ENCODE peak calls at places on chromosomes 13 and 19, in four cellular contexts. One of them, this sample, is unnamed.

GRCh38 chr13:79492313-79492798 is 11.4 kb downstream of the NDFIP2 start:
- DNase-seq in heart left ventricle: no peak
- DNase-seq in hepatic stellate cell: no peak
- DNase-seq in transverse colon: no peak
- DNase-seq in this sample: no peak

GRCh38 chr13:86870388-86870966 is 800.7 kb upstream of the SLITRK5 start:
- DNase-seq in transverse colon: no peak
- DNase-seq in hepatic stellate cell: no peak
- DNase-seq in heart left ventricle: no peak
- DNase-seq in this sample: peak

GRCh38 chr13:99406799-99407201 is 94.5 kb upstream of the TM9SF2 start:
- DNase-seq in transverse colon: no peak
- DNase-seq in heart left ventricle: no peak
- DNase-seq in hepatic stellate cell: no peak
- DNase-seq in this sample: no peak

GRCh38 chr19:49109569-49110233 is 4.5 kb upstream of the LIN7B start:
- DNase-seq in heart left ventricle: no peak
- DNase-seq in hepatic stellate cell: no peak
- DNase-seq in transverse colon: no peak
- DNase-seq in this sample: no peak

GRCh38 chr13:28719227-28719562 is 425 bp upstream of the SLC46A3 start:
- DNase-seq in heart left ventricle: no peak
- DNase-seq in hepatic stellate cell: no peak
- DNase-seq in transverse colon: no peak
- DNase-seq in this sample: no peak

GRCh38 chr13:30429721-30430694 is 7.7 kb downstream of the UBE2L5 start:
- DNase-seq in hepatic stellate cell: peak
- DNase-seq in heart left ventricle: no peak
- DNase-seq in transverse colon: no peak
- DNase-seq in this sample: no peak

GRCh38 chr13:29847501-29847983 is 2.9 kb downstream of the UBL3 start:
- DNase-seq in heart left ventricle: no peak
- DNase-seq in transverse colon: peak
- DNase-seq in hepatic stellate cell: no peak
- DNase-seq in this sample: peak

GRCh38 chr19:7631577-7631976 is 1.9 kb downstream of the PCP2 start:
- DNase-seq in heart left ventricle: no peak
- DNase-seq in transverse colon: no peak
- DNase-seq in hepatic stellate cell: no peak
- DNase-seq in this sample: no peak

GRCh38 chr13:38045278-38046048 is 175.9 kb upstream of the TRPC4 start:
- DNase-seq in transverse colon: no peak
- DNase-seq in heart left ventricle: no peak
- DNase-seq in hepatic stellate cell: no peak
- DNase-seq in this sample: peak

GRCh38 chr19:30225615-30226463 is 146.3 kb upstream of the ZNF536 start:
- DNase-seq in hepatic stellate cell: no peak
- DNase-seq in transverse colon: no peak
- DNase-seq in heart left ventricle: no peak
- DNase-seq in this sample: peak

GRCh38 chr19:10587022-10587838 is at the start of gene AP1M2:
- DNase-seq in heart left ventricle: no peak
- DNase-seq in hepatic stellate cell: no peak
- DNase-seq in transverse colon: peak
- DNase-seq in this sample: no peak

GRCh38 chr19:51179297-51179696 is 37.2 kb downstream of the SIGLEC7 start:
- DNase-seq in hepatic stellate cell: no peak
- DNase-seq in heart left ventricle: no peak
- DNase-seq in transverse colon: no peak
- DNase-seq in this sample: no peak

GRCh38 chr13:86608739-86609138 is 809.5 kb upstream of the SLITRK6 start:
- DNase-seq in hepatic stellate cell: no peak
- DNase-seq in transverse colon: no peak
- DNase-seq in heart left ventricle: no peak
- DNase-seq in this sample: peak

GRCh38 chr13:30907167-30907761 is 1.2 kb downstream of the MEDAG start:
- DNase-seq in transverse colon: no peak
- DNase-seq in heart left ventricle: no peak
- DNase-seq in hepatic stellate cell: no peak
- DNase-seq in this sample: no peak

GRCh38 chr19:5050905-5051304 is 82.0 kb downstream of the KDM4B start:
- DNase-seq in hepatic stellate cell: no peak
- DNase-seq in heart left ventricle: no peak
- DNase-seq in transverse colon: no peak
- DNase-seq in this sample: no peak

GRCh38 chr13:36475468-36475867 is 43.2 kb downstream of the CCNA1 start:
- DNase-seq in heart left ventricle: no peak
- DNase-seq in transverse colon: no peak
- DNase-seq in hepatic stellate cell: no peak
- DNase-seq in this sample: peak

GRCh38 chr19:32969549-32969948 is 2.2 kb downstream of the CEP89 start:
- DNase-seq in transverse colon: no peak
- DNase-seq in hepatic stellate cell: no peak
- DNase-seq in heart left ventricle: no peak
- DNase-seq in this sample: no peak

GRCh38 chr13:111626371-111627305 is 306.2 kb downstream of the TEX29 start:
- DNase-seq in heart left ventricle: no peak
- DNase-seq in hepatic stellate cell: no peak
- DNase-seq in transverse colon: no peak
- DNase-seq in this sample: no peak

GRCh38 chr13:109401307-109401706 is 385.1 kb downstream of the IRS2 start:
- DNase-seq in transverse colon: no peak
- DNase-seq in hepatic stellate cell: no peak
- DNase-seq in heart left ventricle: no peak
- DNase-seq in this sample: no peak

GRCh38 chr13:93249259-93249917 is 22.8 kb downstream of the GPC6 start:
- DNase-seq in transverse colon: no peak
- DNase-seq in heart left ventricle: no peak
- DNase-seq in hepatic stellate cell: peak
- DNase-seq in this sample: no peak

GRCh38 chr13:30125422-30126073 is 181.8 kb downstream of the KATNAL1 start:
- DNase-seq in heart left ventricle: no peak
- DNase-seq in transverse colon: no peak
- DNase-seq in hepatic stellate cell: peak
- DNase-seq in this sample: peak

This sample was measured in SK-MEL-5.